ENCODE peak calls at places on chromosomes 7 and 10, in seven cellular contexts. K, W, P, M, Y, Q and F are unnamed samples. For H3K27me3 and H3K4me1, the result is how much of the 10 kb centered on the place peaks cover.

GRCh38 chr10:104780165-104780564 is 139.1 kb downstream of the SORCS3 start:
- DNase-seq in K (no peak), W (no peak), P (no peak), M (no peak), Y (no peak), Q (no peak), F (no peak)

GRCh38 chr7:129612112-129613015 is 844 bp downstream of the NRF1 start:
- DNase-seq in K (peak), W (peak), P (peak), M (peak), Y (no peak), Q (peak), F (peak)

GRCh38 chr10:77051837-77052236 is 585.8 kb downstream of the KCNMA1 start:
- DNase-seq in K (no peak), W (no peak), P (no peak), M (no peak), Y (no peak), Q (no peak), F (no peak)

GRCh38 chr10:58846856-58847255 is 329.6 kb upstream of the PHYHIPL start:
- DNase-seq in K (no peak), W (no peak), P (no peak), M (no peak), Y (no peak), Q (no peak), F (no peak)

GRCh38 chr10:5013385-5013784 is 9.7 kb upstream of the AKR1C2 start:
- DNase-seq in K (no peak), W (no peak), P (no peak), M (no peak), Y (no peak), Q (no peak), F (no peak)

GRCh38 chr10:24858244-24858907 is 94.0 kb downstream of the PRTFDC1 start:
- DNase-seq in K (peak), W (no peak), P (peak), M (no peak), Y (no peak), Q (peak), F (peak)

GRCh38 chr7:134444198-134444960 is 14.5 kb downstream of the AKR1B1 start:
- DNase-seq in K (no peak), W (no peak), P (no peak), M (no peak), Y (no peak), Q (no peak), F (no peak)

GRCh38 chr10:6786579-6787031 is 206.5 kb upstream of the PRKCQ start:
- DNase-seq in K (no peak), W (peak), P (no peak), M (no peak), Y (no peak), Q (peak), F (no peak)

GRCh38 chr10:73379064-73379748 is 20.5 kb upstream of the CFAP70 start:
- DNase-seq in K (peak), W (no peak), P (no peak), M (no peak), Y (no peak), Q (no peak), F (no peak)

GRCh38 chr10:88731296-88731695 is 25.2 kb downstream of the LIPK start:
- DNase-seq in K (no peak), W (no peak), P (peak), M (peak), Y (no peak), Q (no peak), F (peak)

GRCh38 chr7:90629306-90629918 is 33.3 kb downstream of the CDK14 start:
- DNase-seq in K (peak), W (no peak), P (no peak), M (no peak), Y (peak), Q (peak), F (peak)

GRCh38 chr10:110723224-110723891 is 79.2 kb downstream of the RBM20 start:
- DNase-seq in K (peak), W (no peak), P (no peak), M (no peak), Y (no peak), Q (no peak), F (no peak)

GRCh38 chr10:74079914-74080590 is 70.6 kb downstream of the AP3M1 start:
- DNase-seq in K (no peak), W (no peak), P (no peak), M (no peak), Y (no peak), Q (peak), F (no peak)

GRCh38 chr10:97718659-97719142 is 5.2 kb downstream of the MARVELD1 start:
- DNase-seq in K (no peak), W (peak), P (no peak), M (no peak), Y (peak), Q (no peak), F (peak)

GRCh38 chr10:93086289-93086688 is 12.6 kb downstream of the CYP26A1 start:
- DNase-seq in K (no peak), W (no peak), P (peak), M (no peak), Y (no peak), Q (no peak), F (no peak)

GRCh38 chr7:155329225-155329624 is 31.5 kb downstream of the INSIG1 start:
- DNase-seq in K (no peak), W (no peak), P (no peak), M (no peak), Y (no peak), Q (no peak), F (no peak)

GRCh38 chr10:103616705-103617361 is 123.3 kb downstream of the NEURL1 start:
- DNase-seq in K (no peak), W (peak), P (no peak), M (peak), Y (no peak), Q (no peak), F (no peak)

GRCh38 chr7:75650671-75651070 is 88.1 kb downstream of the HIP1 start:
- DNase-seq in K (no peak), W (no peak), P (peak), M (peak), Y (no peak), Q (no peak), F (peak)

GRCh38 chr7:111053035-111053434 is 37.9 kb upstream of the LRRN3 start:
- DNase-seq in K (no peak), W (no peak), P (no peak), M (no peak), Y (no peak), Q (no peak), F (peak)

GRCh38 chr7:133828906-133829305 is 298.2 kb upstream of the LRGUK start:
- DNase-seq in K (no peak), W (no peak), P (no peak), M (no peak), Y (no peak), Q (peak), F (no peak)

GRCh38 chr7:151385626-151386300 is 24.1 kb downstream of the WDR86 start:
- DNase-seq in K (no peak), W (peak), P (no peak), M (no peak), Y (no peak), Q (no peak), F (peak)

GRCh38 chr7:957418-958220 is 3.1 kb upstream of the ADAP1 start:
- DNase-seq in K (no peak), W (peak), P (peak), M (peak), Y (peak), Q (no peak), F (no peak)

GRCh38 chr10:3132036-3133025 is 40.3 kb downstream of the PITRM1 start:
- DNase-seq in K (no peak), W (peak), P (no peak), M (peak), Y (no peak), Q (no peak), F (no peak)

GRCh38 chr7:124532166-124532565 is 233.4 kb downstream of the GPR37 start:
- DNase-seq in K (no peak), W (no peak), P (no peak), M (no peak), Y (no peak), Q (no peak), F (no peak)

GRCh38 chr10:71812016-71812912 is 38.8 kb downstream of the PSAP start:
- DNase-seq in K (peak), W (peak), P (peak), M (peak), Y (peak), Q (peak), F (peak)

GRCh38 chr7:75868153-75868552 is 10.7 kb upstream of the RHBDD2 start:
- DNase-seq in K (no peak), W (no peak), P (no peak), M (no peak), Y (no peak), Q (no peak), F (no peak)

GRCh38 chr10:23141995-23142394 is 46.6 kb downstream of the MSRB2 start:
- DNase-seq in K (no peak), W (no peak), P (no peak), M (no peak), Y (no peak), Q (no peak), F (no peak)

GRCh38 chr7:133675510-133676218 is 422.8 kb downstream of the EXOC4 start:
- DNase-seq in K (no peak), W (no peak), P (no peak), M (no peak), Y (no peak), Q (no peak), F (no peak)

GRCh38 chr7:101232141-101232821 is 5.3 kb downstream of the CLDN15 start:
- DNase-seq in K (no peak), W (no peak), P (peak), M (no peak), Y (no peak), Q (no peak), F (no peak)

GRCh38 chr7:157686285-157686894 is 349.6 kb downstream of the DNAJB6 start:
- DNase-seq in K (no peak), W (peak), P (peak), M (peak), Y (no peak), Q (no peak), F (no peak)

GRCh38 chr7:157688439-157689268 is 351.9 kb downstream of the DNAJB6 start:
- DNase-seq in K (no peak), W (peak), P (peak), M (peak), Y (no peak), Q (no peak), F (no peak)

GRCh38 chr7:157685430-157686284 is 348.9 kb downstream of the DNAJB6 start:
- DNase-seq in K (no peak), W (peak), P (peak), M (peak), Y (no peak), Q (no peak), F (no peak)

GRCh38 chr7:157687845-157688244 is 351.0 kb downstream of the DNAJB6 start:
- DNase-seq in K (no peak), W (no peak), P (no peak), M (no peak), Y (no peak), Q (no peak), F (no peak)

DNA sequence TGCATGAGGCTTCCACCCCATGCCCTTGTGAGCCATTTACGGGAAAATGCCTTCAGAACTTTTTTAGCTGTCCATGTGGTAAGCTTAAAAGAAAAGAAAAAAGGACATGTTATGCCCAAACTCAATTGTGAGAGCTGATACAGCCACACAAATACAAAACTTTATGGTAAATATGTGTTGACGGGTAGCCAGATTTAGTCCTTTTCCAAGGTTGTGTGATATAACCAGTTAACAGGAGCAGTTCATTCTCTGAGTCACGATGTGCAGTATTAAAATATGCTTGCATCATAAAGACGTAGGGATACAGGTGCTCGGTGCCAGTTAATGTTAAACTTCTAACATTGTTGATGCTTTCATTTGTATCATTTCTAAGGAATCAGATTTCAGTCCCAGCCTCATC is 350.4 kb downstream of the DNAJB6 start:
- DNase-seq in K (no peak), W (no peak), P (no peak), M (no peak), Y (no peak), Q (no peak), F (no peak)
- H3K27me3 ChIP-seq in K (half or more), W (under half), P (under half), M (under half), Y (half or more), Q (under half), F (under half)

GRCh38 chr7:120741371-120742042 is 116.4 kb downstream of the TSPAN12 start:
- DNase-seq in K (no peak), W (no peak), P (no peak), M (no peak), Y (no peak), Q (no peak), F (no peak)

GRCh38 chr7:120742370-120742769 is 115.6 kb downstream of the TSPAN12 start:
- DNase-seq in K (no peak), W (no peak), P (no peak), M (no peak), Y (no peak), Q (no peak), F (peak)

GRCh38 chr7:120740348-120740747 is 117.6 kb downstream of the TSPAN12 start:
- DNase-seq in K (no peak), W (no peak), P (no peak), M (no peak), Y (no peak), Q (no peak), F (no peak)

GRCh38 chr7:120738816-120739215 is 119.1 kb downstream of the TSPAN12 start:
- DNase-seq in K (no peak), W (no peak), P (no peak), M (no peak), Y (no peak), Q (no peak), F (no peak)

DNA sequence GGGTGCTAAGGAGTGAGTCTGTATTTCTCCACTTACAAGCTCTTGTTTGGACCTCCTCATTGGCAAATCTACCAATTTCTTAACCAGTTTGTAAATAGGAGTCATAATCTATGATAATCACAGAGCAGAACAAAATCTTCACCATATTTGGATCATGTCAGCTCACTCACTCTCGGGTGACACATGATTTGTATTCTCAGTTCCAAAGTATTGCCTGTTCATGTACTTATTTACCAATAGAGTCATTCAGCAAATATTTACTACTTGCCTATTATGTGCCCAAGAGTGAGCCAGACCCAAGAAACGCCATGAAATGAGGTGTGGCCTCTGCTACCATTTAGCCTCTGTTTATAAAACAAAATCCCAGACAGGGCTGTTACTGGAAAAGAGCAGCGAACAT is 114.8 kb downstream of the TSPAN12 start:
- DNase-seq in K (no peak), W (no peak), P (no peak), M (no peak), Y (no peak), Q (no peak), F (no peak)
- H3K4me1 ChIP-seq in K (under half), W (under half), P (under half), M (under half), Y (under half), Q (under half), F (under half)

GRCh38 chr7:52209658-52210057 is 825.8 kb upstream of the POM121L12 start:
- DNase-seq in K (no peak), W (no peak), P (no peak), M (no peak), Y (no peak), Q (no peak), F (no peak)

GRCh38 chr7:52211930-52212329 is 823.5 kb upstream of the POM121L12 start:
- DNase-seq in K (no peak), W (no peak), P (peak), M (no peak), Y (no peak), Q (no peak), F (no peak)
- H3K4me3 ChIP-seq in K (no peak), W (no peak), P (peak), M (no peak), Y (no peak), Q (no peak), F (no peak)

DNA sequence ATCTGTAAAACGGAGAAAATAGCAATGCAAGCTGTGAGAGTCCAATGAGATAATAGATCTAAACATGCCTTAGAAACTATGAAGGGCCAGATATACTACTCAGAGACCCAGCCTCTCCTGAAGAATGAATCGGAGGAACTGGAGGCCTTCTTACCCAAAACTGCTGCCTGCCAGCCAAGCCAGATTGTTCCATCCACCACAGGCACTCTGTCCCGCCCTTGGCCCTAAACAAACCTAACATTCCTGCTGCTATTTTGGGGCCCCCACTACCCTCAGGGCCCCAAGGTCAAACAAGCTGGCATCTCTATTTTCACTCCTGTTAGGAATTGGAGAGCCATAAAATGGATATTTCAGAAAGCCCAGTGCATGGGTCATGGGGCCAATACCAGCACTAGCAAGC is 48.0 kb upstream of the HMX3 start:
- DNase-seq in K (no peak), W (no peak), P (no peak), M (no peak), Y (no peak), Q (no peak), F (no peak)
- H3K27me3 ChIP-seq in K (under half), W (under half), P (under half), M (under half), Y (under half), Q (under half), F (under half)